ENCODE peak calls at places on chromosome 4, in five cellular contexts. G, F, S, W and X are unnamed samples.
A peak's percentile ranks its signal among the peaks of the same experiment; 100 is the strongest.

GRCh38 chr4:86359944-86360478 is at the start of gene MAPK10:
- DNase-seq in G (peak; percentile 70), F (peak; percentile 75), S (peak; percentile 92), W (peak; percentile 38), X (peak; percentile 25)

GRCh38 chr4:47213539-47213938 is 182.2 kb downstream of the GABRB1 start:
- DNase-seq in G (no peak), F (no peak), S (no peak), W (no peak), X (no peak)

GRCh38 chr4:26780524-26780923 is 80.1 kb upstream of the STIM2 start:
- DNase-seq in G (no peak), F (peak; percentile 39), S (peak; percentile 14), W (no peak), X (peak; percentile 33)

GRCh38 chr4:185508162-185508561 is 27.1 kb downstream of the PDLIM3 start:
- DNase-seq in G (no peak), F (no peak), S (no peak), W (no peak), X (no peak)

GRCh38 chr4:21858971-21859370 is 89.6 kb downstream of the KCNIP4 start:
- DNase-seq in G (no peak), F (no peak), S (peak; percentile 63), W (no peak), X (peak; percentile 48)

GRCh38 chr4:123386608-123387007 is 10.0 kb upstream of the SPRY1 start:
- DNase-seq in G (no peak), F (peak; percentile 95), S (peak; percentile 53), W (no peak), X (no peak)

GRCh38 chr4:4791299-4791798 is 68.1 kb upstream of the MSX1 start:
- DNase-seq in G (no peak), F (no peak), S (peak; percentile 52), W (no peak), X (no peak)

GRCh38 chr4:2786152-2786671 is 6.7 kb upstream of the SH3BP2 start:
- DNase-seq in G (no peak), F (no peak), S (no peak), W (peak; percentile 22), X (no peak)

GRCh38 chr4:74410272-74410671 is 34.7 kb upstream of the AREG start:
- DNase-seq in G (no peak), F (no peak), S (peak; percentile 66), W (no peak), X (peak; percentile 24)

GRCh38 chr4:89657931-89658700 is 178.8 kb downstream of the SNCA start:
- DNase-seq in G (no peak), F (peak; percentile 82), S (peak; percentile 25), W (no peak), X (peak; percentile 18)
- TF ChIP-seq CTCF in G (no peak), F (peak; percentile 34), S (peak; percentile 56), W (no peak), X (peak; percentile 78)

GRCh38 chr4:78020677-78021076 is 36.4 kb upstream of the FRAS1 start:
- DNase-seq in G (no peak), F (no peak), S (no peak), W (no peak), X (no peak)

GRCh38 chr4:78019494-78019893 is 37.6 kb upstream of the FRAS1 start:
- DNase-seq in G (no peak), F (no peak), S (no peak), W (no peak), X (no peak)

GRCh38 chr4:78018271-78019049 is 38.7 kb upstream of the FRAS1 start:
- DNase-seq in G (no peak), F (no peak), S (no peak), W (no peak), X (no peak)

GRCh38 chr4:78014889-78015886 is 41.9 kb upstream of the FRAS1 start:
- DNase-seq in G (no peak), F (no peak), S (no peak), W (no peak), X (no peak)
- TF ChIP-seq CTCF in G (no peak), F (no peak), S (no peak), W (no peak), X (no peak)

DNA sequence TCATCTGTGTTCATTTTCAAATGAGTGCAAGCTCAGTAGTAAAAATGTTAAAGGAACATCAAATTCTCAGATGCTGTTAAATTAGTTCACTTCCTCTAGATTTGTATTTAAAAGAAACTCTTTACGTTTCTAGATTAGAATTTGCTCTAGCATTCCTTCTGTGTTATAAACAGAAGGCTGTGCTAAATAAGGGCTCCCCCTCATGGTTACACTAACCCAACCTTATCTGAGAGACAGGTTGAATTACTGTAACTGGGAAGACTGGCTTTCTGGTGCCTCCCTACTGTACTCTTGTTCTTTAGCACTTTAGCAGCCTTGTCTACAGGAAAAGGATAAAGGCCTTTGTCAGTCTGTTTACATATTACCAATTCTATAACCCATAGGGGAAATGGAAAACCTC is 56.8 kb downstream of the RXFP1 start:
- DNase-seq in G (no peak), F (peak; percentile 52), S (peak; percentile 30), W (no peak), X (peak; percentile 30)
- TF ChIP-seq CTCF in G (no peak), F (peak; percentile 27), S (peak; percentile 43), W (no peak), X (peak; percentile 68)

GRCh38 chr4:103091601-103092223 is 7.9 kb downstream of the BDH2 start:
- DNase-seq in G (peak; percentile 33), F (peak; percentile 66), S (peak; percentile 56), W (no peak), X (peak; percentile 72)
- TF ChIP-seq CTCF in G (no peak), F (peak; percentile 56), S (peak; percentile 62), W (no peak), X (peak; percentile 85)

DNA sequence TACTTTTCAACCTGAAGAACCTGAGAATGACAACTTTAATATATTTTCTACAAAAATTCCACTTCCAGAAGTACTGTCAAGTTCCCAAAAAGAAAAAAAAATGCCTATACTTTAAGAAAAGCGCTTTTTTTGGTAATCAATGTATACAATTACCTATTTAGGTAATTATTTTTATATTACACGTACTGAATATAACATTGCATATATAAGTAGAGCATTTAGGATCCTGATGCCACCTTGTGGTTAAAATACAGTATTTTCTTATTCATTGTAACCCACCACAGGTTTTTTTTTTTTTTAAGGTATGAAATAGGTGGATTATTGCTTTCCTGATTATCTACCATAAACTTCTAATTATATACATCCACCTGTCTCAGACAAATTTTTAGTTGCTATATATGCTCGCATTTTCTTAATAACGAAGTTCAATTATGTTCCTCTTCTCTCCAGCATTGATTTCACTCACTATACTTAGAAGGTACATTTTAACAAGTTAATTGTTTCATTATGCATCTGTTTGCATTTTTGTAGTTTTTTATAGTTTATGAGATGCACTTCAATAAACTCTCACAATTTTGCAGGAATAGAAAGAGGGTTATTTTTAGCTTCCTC is 5.2 kb downstream of the MAP9 start:
- DNase-seq in G (no peak), F (peak; percentile 38), S (peak; percentile 14), W (no peak), X (no peak)
- TF ChIP-seq CTCF in G (no peak), F (peak; percentile 17), S (peak; percentile 42), W (no peak), X (peak; percentile 83)

DNA sequence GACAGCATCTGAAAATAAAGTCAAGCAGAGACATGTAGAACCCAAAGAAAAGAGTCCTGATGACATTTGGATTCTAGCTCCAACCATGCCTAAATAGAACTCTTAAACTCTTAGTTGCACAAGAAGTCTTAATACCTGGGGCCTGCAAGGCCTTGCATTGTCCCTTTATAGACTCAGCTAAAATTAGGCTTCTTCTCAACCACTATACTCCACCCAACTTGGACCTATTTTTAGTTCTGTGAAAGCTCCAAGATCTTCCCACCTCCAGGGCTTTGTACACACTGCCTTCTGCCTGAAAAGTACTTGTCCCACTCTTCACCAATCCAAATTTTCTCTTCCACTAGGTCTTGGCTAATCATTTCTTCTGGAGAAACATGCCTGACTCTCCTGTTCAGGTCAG is 36.5 kb downstream of the PLK4 start:
- DNase-seq in G (no peak), F (no peak), S (no peak), W (no peak), X (no peak)
- TF ChIP-seq CTCF in G (no peak), F (no peak), S (no peak), W (no peak), X (no peak)

DNA sequence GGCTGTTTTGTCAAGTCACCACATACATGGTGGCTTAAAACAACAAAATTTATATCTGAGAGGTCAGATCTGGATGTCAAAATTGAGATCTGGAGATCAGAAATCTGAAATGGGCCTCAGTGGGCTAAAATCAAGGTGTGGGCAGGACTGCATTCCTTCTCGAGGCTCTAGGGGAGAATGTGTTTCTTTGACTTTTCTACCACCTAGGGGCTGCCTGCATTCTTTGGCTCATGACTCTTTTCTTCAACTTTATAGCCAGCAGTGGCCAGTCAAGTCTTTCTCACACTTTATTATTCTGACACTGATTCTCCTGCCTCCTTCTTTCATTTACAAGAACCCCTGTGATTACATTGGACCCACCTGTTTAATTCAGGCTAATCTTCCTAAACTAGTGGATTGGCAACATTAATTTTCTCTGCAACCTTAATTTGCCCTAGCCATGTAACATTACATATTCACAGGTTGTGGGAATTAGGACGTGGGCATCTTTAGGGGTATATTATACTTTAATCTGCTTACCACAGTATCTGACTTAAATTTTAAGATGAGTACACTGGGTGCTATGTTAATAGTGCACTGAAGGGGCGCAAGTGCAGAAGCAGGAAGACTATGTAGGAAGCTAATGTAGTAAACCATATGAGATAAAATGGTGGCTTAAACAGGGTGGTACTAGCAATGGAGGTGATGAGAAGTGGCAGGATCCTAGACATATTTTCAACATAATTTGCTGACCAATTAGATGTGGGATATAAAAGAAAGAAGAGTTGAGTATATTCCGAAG is 188.0 kb downstream of the SLC4A4 start:
- DNase-seq in G (no peak), F (no peak), S (no peak), W (no peak), X (no peak)
- TF ChIP-seq CTCF in G (no peak), F (no peak), S (no peak), W (no peak), X (peak; percentile 48)